ENCODE peak calls at places on chromosomes 13 and 19, in eight cellular contexts. P, K, D, W, S, L, G and H are unnamed samples.

GRCh38 chr13:97359181-97360057 is 74.5 kb upstream of the RAP2A start:
- DNase-seq in D (peak; percentile 30), S (peak; percentile 29), G (peak; percentile 54), L (peak; percentile 28), K (peak; percentile 44), P (no peak), W (peak; percentile 58), H (peak; percentile 78)

GRCh38 chr13:44317752-44318550 is 55.7 kb upstream of the SERP2 start:
- DNase-seq in W (no peak), P (no peak), L (no peak), G (no peak), K (no peak), S (no peak), D (no peak), H (no peak)

GRCh38 chr19:44668985-44669764 is 2.1 kb upstream of the CEACAM19 start:
- DNase-seq in K (no peak), S (no peak), L (no peak), P (no peak), W (no peak), D (no peak), G (no peak), H (no peak)

GRCh38 chr13:50131998-50132936 is 117.0 kb downstream of the KCNRG start:
- DNase-seq in L (no peak), G (no peak), K (no peak), P (no peak), D (peak; percentile 47), S (no peak), W (no peak), H (no peak)

GRCh38 chr13:64311112-64311511 is 2895.5 kb upstream of the PCDH20 start:
- DNase-seq in W (no peak), L (no peak), K (no peak), D (no peak), G (no peak), S (no peak), P (no peak), H (no peak)

GRCh38 chr19:13208131-13208963 is 58.1 kb downstream of the IER2 start:
- DNase-seq in G (no peak), S (peak; percentile 25), P (no peak), K (peak; percentile 56), W (peak; percentile 45), D (peak; percentile 64), L (peak; percentile 76), H (no peak)

GRCh38 chr19:6813659-6814058 is 41.2 kb downstream of the VAV1 start:
- DNase-seq in W (no peak), K (no peak), P (no peak), G (no peak), D (no peak), S (no peak), L (no peak), H (no peak)

GRCh38 chr13:84574851-84575250 is 692.6 kb upstream of the SLITRK1 start:
- DNase-seq in L (no peak), P (no peak), S (peak; percentile 11), W (no peak), K (no peak), D (no peak), G (no peak), H (no peak)